ENCODE peak calls at places on chromosomes 4 and X, in four cellular contexts. W, Q, U and D are unnamed samples.

GRCh38 chr4:146643812-146644401 is 5.2 kb downstream of the POU4F2 start:
- DNase-seq in W (peak), Q (peak), U (no peak), D (no peak)

GRCh38 chr4:1760521-1761001 is 32.5 kb upstream of the FGFR3 start:
- DNase-seq in W (no peak), Q (no peak), U (no peak), D (no peak)

GRCh38 chrX:19687395-19687794 is 172.1 kb upstream of the MAP3K15 start:
- DNase-seq in W (no peak), Q (no peak), U (no peak), D (no peak)

GRCh38 chr4:34861661-34862060 is 1382.7 kb downstream of the ARAP2 start:
- DNase-seq in W (peak), Q (peak), U (no peak), D (no peak)

GRCh38 chr4:156884183-156884582 is 87.4 kb downstream of the PDGFC start:
- DNase-seq in W (no peak), Q (no peak), U (no peak), D (no peak)

GRCh38 chr4:184664445-184665210 is 15.1 kb downstream of the PRIMPOL start:
- DNase-seq in W (no peak), Q (peak), U (no peak), D (no peak)

GRCh38 chrX:123833387-123833786 is 26.5 kb upstream of the XIAP start:
- DNase-seq in W (peak), Q (peak), U (no peak), D (no peak)

GRCh38 chrX:35798042-35798441 is at the start of gene MAGEB16:
- DNase-seq in W (no peak), Q (no peak), U (no peak), D (no peak)

GRCh38 chr4:99117876-99118693 is 26.0 kb downstream of the ADH4 start:
- DNase-seq in W (peak), Q (no peak), U (no peak), D (no peak)

GRCh38 chr4:83552924-83553323 is 17.0 kb downstream of the GPAT3 start:
- DNase-seq in W (peak), Q (peak), U (no peak), D (no peak)

GRCh38 chr4:1772869-1773538 is 20.1 kb upstream of the FGFR3 start:
- DNase-seq in W (no peak), Q (no peak), U (no peak), D (no peak)

GRCh38 chr4:70705146-70705855 is 16.5 kb upstream of the RUFY3 start:
- DNase-seq in W (peak), Q (peak), U (peak), D (no peak)

GRCh38 chr4:165537028-165537648 is 158.3 kb downstream of the CPE start:
- DNase-seq in W (peak), Q (peak), U (no peak), D (no peak)

GRCh38 chrX:14083783-14084182 is 54.1 kb upstream of the GEMIN8 start:
- DNase-seq in W (no peak), Q (no peak), U (no peak), D (no peak)

GRCh38 chr4:79213040-79213439 is 112.8 kb downstream of the NAA11 start:
- DNase-seq in W (no peak), Q (no peak), U (no peak), D (no peak)

GRCh38 chr4:11628093-11628725 is 199.5 kb upstream of the HS3ST1 start:
- DNase-seq in W (peak), Q (peak), U (no peak), D (no peak)

DNA sequence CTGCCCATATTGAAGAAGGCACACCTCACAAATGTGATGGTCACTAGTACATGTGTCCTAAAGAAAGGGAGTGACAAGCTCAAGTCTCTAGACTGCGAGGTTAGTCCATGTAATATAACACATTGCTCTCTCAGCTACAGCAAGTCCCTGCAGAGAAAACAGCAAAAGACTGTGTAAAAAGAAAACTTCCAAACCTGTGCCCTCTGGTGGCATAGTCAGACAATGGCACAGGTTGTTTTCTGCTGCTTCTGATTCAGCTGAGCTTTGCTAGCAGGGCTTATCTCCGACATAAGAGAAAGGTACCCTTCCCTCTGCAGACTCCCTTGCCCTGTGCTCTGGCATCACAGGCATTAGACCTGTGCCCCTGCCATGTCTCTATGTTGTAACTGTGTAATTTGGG is 1.4 kb upstream of the SERPINA7 start:
- DNase-seq in W (peak), Q (no peak), U (no peak), D (no peak)
- TF ChIP-seq CTCF in W (peak), Q (peak), U (no peak), D (peak)

DNA sequence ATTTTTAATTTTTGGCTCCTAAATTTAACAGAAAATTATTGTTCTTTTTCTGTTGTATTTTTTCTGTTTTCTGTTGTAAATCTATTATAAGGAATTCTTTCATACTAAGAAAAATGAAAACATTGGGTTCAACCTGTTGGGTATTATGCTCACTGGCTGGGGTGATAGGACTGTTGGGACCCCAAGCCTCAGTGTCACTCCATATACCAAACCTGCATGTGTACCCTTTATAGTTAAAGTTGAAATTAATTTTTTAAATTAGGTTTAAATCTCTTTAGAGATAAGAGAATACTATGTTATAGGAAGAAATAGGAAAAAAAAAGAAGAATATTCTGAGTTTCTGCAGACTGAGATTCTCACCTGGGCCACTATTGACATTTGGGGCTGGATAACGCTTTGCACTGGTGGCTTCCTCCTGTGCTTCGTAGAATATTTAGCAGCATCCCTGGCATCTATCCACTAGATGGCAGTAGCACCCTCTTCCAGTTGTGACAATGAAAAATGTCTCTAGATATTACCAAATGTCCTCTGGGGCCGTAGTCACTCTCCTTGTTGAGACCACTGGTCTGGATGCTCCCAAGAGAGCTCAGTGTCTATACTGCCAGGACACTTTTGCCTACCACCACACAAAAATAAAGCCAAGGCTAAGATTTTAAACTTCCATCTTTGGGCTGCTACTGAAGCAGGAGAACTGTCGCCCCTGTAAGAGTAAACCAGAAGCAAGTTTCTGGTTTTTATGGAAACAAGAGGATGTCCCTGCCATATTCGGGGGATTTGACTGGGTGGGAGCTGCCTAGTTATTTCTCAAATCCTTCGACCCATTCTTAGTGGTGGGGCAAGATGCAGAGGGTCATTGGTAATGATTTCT is 22.4 kb upstream of the CLTRN start:
- DNase-seq in W (peak), Q (peak), U (no peak), D (no peak)
- TF ChIP-seq CTCF in W (peak), Q (peak), U (peak), D (peak)

GRCh38 chr4:89639395-89639794 is 197.6 kb downstream of the SNCA start:
- DNase-seq in W (no peak), Q (no peak), U (no peak), D (no peak)

GRCh38 chr4:89645512-89645911 is 191.4 kb downstream of the SNCA start:
- DNase-seq in W (no peak), Q (no peak), U (no peak), D (no peak)

GRCh38 chr4:89641367-89641687 is 195.6 kb downstream of the SNCA start:
- DNase-seq in W (no peak), Q (no peak), U (no peak), D (no peak)

GRCh38 chr4:89640620-89641366 is 196.2 kb downstream of the SNCA start:
- DNase-seq in W (peak), Q (peak), U (peak), D (peak)
- TF ChIP-seq CTCF in W (peak), Q (peak), U (peak), D (peak)

GRCh38 chr4:48780867-48781219 is 764 bp upstream of the FRYL start:
- DNase-seq in W (no peak), Q (peak), U (no peak), D (no peak)

GRCh38 chr4:48778431-48779094 is 1.5 kb downstream of the FRYL start:
- DNase-seq in W (peak), Q (peak), U (no peak), D (no peak)

GRCh38 chr4:48777739-48778138 is 2.3 kb downstream of the FRYL start:
- DNase-seq in W (no peak), Q (no peak), U (no peak), D (no peak)

GRCh38 chr4:48779998-48780866 is at the start of gene FRYL:
- DNase-seq in W (peak), Q (peak), U (peak), D (peak)

DNA sequence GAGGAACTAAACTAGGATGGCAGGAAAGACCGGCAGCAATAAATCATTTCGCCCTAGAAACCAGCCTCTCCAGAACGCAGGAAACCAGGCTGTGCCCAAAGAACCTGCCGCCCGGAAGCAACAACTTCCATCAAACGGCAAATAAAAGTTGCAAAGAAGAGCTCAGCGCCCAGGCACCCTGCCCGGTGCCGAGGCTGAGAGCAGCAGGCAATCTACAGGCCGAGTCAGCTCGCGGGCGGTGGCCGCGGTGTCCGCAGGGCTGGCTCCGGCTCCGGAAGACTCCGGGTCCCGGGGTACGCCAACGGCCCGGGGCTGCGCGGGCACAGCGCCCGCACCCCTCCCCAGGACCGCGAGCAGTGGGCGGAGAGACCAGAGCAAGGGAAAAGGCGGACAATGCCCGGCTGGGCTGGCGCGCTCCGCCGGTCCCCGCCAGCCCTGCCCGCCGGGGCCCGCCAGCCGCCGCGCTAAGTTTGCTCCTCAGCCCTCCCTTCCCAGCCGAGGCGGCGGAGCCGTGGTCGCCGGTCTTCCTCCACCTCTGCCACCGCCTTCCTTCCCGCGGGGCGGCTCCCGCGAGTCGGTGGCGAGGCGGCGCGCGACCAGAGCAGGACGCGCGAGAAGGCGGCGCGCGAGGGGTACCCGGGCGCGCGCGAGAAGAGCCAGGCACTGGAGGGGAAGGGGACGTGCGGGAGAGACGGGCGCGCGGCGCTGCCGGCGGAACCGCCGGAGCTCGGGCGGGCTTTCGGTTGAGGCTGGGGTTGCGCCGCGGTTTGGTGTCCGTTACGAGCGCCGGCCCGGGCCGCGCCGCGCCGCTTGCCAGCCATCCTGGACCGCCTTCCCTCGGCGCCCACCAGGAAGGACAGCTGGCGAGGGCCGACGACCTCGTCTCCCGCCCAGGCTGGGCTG is 733 bp downstream of the FRYL start:
- DNase-seq in W (peak), Q (peak), U (peak), D (peak)
- TF ChIP-seq CTCF in W (peak), Q (no peak), U (peak), D (peak)

GRCh38 chrX:106168107-106168506 is at the start of gene PWWP3B:
- DNase-seq in W (peak), Q (peak), U (peak), D (no peak)

GRCh38 chrX:106171293-106171692 is 3.2 kb downstream of the PWWP3B start:
- DNase-seq in W (no peak), Q (no peak), U (no peak), D (no peak)

GRCh38 chrX:106170318-106170717 is 2.2 kb downstream of the PWWP3B start:
- DNase-seq in W (peak), Q (peak), U (no peak), D (no peak)
- TF ChIP-seq CTCF in W (peak), Q (peak), U (peak), D (peak)